ENCODE peak calls at places on chromosomes 6 and 20, in eight cellular contexts. S is prostate gland, Z is left ventricle myocardium inferior, P is GM23338, E is transverse colon, D is brain microvascular endothelial cell, T is stomach, B is AG04450. V is an unnamed sample.

GRCh38 chr6:129598244-129599187 is 111.5 kb downstream of the ARHGAP18 start:
- DNase-seq in S (peak), Z (no peak), P (peak), E (no peak), D (peak), T (no peak), B (peak), V (no peak)

GRCh38 chr6:104281370-104281769 is 578.3 kb downstream of the HACE1 start:
- DNase-seq in S (no peak), Z (no peak), P (peak), E (no peak), D (no peak), T (no peak), B (no peak), V (no peak)

GRCh38 chr6:35011096-35012041 is 122.3 kb downstream of the ANKS1A start:
- DNase-seq in S (no peak), Z (no peak), P (no peak), E (no peak), D (peak), T (no peak), B (no peak), V (no peak)

GRCh38 chr20:33789109-33789857 is 21.9 kb upstream of the CHMP4B start:
- DNase-seq in S (peak), Z (no peak), P (no peak), E (peak), D (peak), T (peak), B (peak), V (no peak)

GRCh38 chr6:168048724-168049025 is 30.3 kb downstream of the FRMD1 start:
- DNase-seq in S (no peak), Z (no peak), P (no peak), E (no peak), D (no peak), T (no peak), B (no peak), V (no peak)

GRCh38 chr6:113595921-113596376 is 261.2 kb upstream of the MARCKS start:
- DNase-seq in S (peak), Z (no peak), P (no peak), E (no peak), D (no peak), T (no peak), B (no peak), V (no peak)

GRCh38 chr20:11754451-11754850 is 163.2 kb upstream of the BTBD3 start:
- DNase-seq in S (no peak), Z (no peak), P (peak), E (no peak), D (no peak), T (no peak), B (no peak), V (no peak)

GRCh38 chr20:2314759-2315439 is 19.1 kb downstream of the TGM3 start:
- DNase-seq in S (no peak), Z (peak), P (no peak), E (no peak), D (no peak), T (no peak), B (no peak), V (no peak)

GRCh38 chr6:32415521-32416019 is 8.6 kb upstream of the BTNL2 start:
- DNase-seq in S (peak), Z (peak), P (peak), E (peak), D (peak), T (peak), B (peak), V (peak)

GRCh38 chr6:151916680-151917164 is 109.2 kb downstream of the ESR1 start:
- DNase-seq in S (no peak), Z (no peak), P (no peak), E (no peak), D (peak), T (no peak), B (no peak), V (no peak)

GRCh38 chr20:33816191-33816590 is 5.0 kb downstream of the CHMP4B start:
- DNase-seq in S (no peak), Z (no peak), P (no peak), E (no peak), D (no peak), T (no peak), B (no peak), V (no peak)

GRCh38 chr6:148973809-148974208 is 227.0 kb downstream of the UST start:
- DNase-seq in S (no peak), Z (no peak), P (peak), E (no peak), D (peak), T (no peak), B (no peak), V (no peak)

GRCh38 chr20:43409041-43409913 is 48.4 kb upstream of the SRSF6 start:
- DNase-seq in S (no peak), Z (no peak), P (peak), E (no peak), D (peak), T (no peak), B (peak), V (no peak)

DNA sequence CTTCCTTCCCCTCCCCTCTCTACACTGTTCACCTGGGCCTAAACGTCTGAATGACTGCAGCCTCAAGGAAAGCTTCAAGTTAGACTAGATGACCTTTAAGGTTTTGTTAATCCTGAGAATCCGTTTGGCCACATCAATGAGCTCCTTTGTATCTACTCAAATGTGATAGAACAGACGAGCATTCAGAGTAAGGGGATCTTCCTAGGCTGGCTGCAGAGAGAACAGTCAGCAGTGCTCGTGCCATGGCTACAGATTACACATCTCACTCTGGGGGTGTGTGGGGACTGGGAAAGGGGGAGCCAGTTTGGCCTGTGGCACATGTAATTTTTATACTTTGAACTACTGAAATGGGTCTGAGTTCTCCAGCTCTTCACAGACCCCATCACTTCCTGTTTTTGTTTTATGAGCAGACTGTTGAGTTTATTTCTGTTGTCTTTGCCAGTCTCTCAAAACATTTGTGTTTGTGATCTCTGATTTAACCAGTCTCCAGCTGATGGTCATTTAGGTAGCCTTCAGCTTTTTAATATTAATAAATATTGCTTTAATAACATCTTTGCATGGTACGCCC is 50.9 kb downstream of the KCNS1 start:
- DNase-seq in S (no peak), Z (no peak), P (no peak), E (no peak), D (no peak), T (no peak), B (no peak), V (peak)
- H3K27ac ChIP-seq in S (no peak), Z (peak), P (no peak), E (no peak), D (no peak), T (no peak), B (no peak), V (peak)

DNA sequence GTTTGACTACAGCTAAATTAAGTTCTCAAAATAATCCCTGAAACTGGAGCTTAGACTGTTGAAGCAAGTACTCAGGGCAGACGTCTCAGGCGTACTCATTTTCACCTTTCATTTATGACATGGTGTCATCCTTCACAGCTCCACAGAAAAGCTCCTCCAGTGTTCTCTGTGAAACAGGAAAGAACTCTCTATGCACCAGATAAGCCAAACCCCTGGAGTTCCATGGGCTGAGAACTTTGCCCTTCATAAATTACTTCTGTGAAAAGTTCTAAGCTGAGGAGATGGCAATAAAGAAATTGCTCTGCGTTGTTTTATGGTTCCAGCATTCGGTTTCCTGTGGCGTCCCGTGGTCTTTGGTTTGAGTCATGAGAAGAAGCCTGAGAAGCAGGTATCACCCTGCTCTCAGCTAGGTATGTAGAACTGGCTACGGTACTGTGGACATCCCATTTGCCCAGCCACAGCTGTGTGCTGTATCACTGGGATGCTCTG is 20.2 kb upstream of the RREB1 start:
- DNase-seq in S (no peak), Z (no peak), P (no peak), E (peak), D (no peak), T (no peak), B (no peak), V (no peak)
- H3K27ac ChIP-seq in S (peak), Z (no peak), P (no peak), E (peak), D (no peak), T (peak), B (no peak), V (no peak)

DNA sequence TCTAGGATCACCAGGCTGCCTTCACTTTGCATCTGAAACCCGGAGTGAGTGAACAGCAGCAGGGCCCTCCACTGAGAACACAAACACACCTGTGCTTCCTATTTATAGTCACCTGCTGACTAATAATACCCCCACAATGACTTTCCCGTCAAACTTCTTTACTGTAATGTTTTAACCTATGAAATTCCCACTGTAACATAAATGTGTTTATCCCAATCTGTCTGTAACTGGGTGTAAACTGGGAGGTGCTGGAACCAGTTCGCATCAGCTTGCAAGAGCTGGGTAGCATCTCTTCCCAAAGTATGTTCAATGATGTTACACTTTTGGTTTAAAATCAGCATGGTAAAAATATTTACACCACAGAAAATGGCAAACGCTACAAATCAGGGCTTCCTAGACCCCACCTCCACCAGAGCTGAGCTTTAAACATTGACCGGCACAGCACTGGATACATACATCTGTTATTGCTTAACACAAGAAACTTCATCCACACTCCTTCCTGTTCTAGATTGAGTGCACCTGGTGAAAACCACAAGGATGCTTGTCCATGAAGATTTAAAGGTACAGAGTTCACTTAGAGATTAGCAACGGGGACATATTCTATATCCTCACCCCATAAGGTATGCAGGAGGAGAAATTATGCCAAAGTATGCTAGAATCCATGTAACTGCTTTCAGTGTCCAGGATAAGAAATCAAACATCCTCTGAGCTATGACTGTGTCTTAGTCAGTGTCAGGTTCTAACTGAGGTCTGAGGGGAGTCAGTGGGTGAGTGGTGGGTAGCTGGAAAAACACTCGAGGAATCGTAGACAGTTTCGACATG is 79.0 kb downstream of the ALDH8A1 start:
- DNase-seq in S (no peak), Z (no peak), P (no peak), E (peak), D (no peak), T (no peak), B (peak), V (no peak)
- H3K27ac ChIP-seq in S (no peak), Z (no peak), P (no peak), E (no peak), D (no peak), T (no peak), B (no peak), V (no peak)

GRCh38 chr20:20367681-20368413 is at the start of gene INSM1:
- DNase-seq in S (no peak), Z (no peak), P (peak), E (no peak), D (no peak), T (no peak), B (no peak), V (no peak)

GRCh38 chr20:20370087-20370575 is 2.2 kb downstream of the INSM1 start:
- DNase-seq in S (no peak), Z (no peak), P (peak), E (no peak), D (no peak), T (no peak), B (no peak), V (no peak)

GRCh38 chr20:20368414-20369352 is 779 bp downstream of the INSM1 start:
- DNase-seq in S (no peak), Z (no peak), P (peak), E (no peak), D (no peak), T (no peak), B (no peak), V (no peak)

GRCh38 chr20:20371133-20371532 is 3.2 kb downstream of the INSM1 start:
- DNase-seq in S (no peak), Z (no peak), P (peak), E (no peak), D (no peak), T (no peak), B (no peak), V (no peak)

DNA sequence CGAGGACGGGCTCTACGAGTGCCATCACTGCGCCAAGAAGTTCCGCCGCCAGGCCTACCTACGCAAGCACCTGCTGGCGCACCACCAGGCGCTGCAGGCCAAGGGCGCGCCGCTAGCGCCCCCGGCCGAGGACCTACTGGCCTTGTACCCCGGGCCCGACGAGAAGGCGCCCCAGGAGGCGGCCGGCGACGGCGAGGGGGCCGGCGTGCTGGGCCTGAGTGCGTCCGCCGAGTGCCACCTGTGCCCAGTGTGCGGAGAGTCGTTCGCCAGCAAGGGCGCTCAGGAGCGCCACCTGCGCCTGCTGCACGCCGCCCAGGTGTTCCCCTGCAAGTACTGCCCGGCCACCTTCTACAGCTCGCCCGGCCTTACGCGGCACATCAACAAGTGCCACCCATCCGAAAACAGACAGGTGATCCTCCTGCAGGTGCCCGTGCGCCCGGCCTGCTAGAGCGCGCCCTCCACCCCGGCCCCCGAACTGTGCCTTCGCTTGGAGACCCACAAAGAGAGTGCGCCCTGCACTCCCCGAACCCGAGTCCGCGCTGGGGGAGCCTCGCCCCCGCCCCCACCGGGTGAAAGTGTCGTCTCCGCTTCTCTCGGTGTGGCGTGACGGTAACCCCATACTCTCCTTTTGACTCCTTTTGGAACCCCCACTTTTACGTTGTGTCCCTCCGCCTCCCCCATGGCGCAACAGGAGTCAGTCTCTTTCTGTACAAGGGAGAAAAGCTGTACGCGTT is 1.6 kb downstream of the INSM1 start:
- DNase-seq in S (no peak), Z (no peak), P (peak), E (peak), D (no peak), T (peak), B (no peak), V (no peak)
- H3K27ac ChIP-seq in S (no peak), Z (no peak), P (no peak), E (no peak), D (no peak), T (no peak), B (no peak), V (no peak)

DNA sequence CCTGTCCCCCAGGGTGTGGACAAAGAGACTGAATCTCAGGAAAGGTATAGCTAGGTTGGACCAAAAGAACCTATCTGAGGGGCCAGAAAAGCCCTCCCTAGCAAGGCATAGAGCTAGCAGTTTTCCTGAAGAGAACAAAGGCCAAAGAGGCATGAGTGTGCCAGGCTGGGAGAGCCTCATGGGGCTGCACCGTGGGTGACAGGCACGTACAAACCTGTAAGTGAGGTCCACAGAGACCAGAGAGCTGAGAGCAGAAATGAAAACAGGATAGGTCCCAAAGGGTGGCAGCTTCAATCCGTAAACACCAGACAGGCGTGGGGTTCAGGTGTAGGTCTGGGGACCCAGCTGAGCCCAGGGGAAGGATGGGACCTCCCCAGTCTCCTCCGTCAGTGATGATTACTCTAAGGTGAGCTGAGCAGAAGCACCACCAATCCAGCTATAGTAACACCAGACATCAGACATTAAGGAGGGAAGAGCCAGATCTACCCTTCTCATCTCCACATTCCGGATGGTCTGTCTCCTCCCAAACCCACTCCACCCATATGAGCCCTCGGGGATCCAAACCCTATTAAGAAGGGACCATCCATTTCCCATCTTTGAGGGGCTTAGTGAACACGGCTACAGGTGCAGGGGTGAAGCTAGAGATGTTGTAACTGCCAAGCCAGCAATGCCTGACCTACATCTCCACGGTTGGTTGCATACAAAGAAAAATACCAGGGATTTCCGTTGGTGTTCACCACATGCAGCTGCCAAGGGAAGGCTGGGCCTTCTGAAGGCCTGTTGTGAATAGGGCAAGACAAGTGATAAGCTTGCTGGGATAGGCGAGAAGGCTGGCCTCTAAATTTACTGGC is 38.3 kb downstream of the BCL2L1 start:
- DNase-seq in S (no peak), Z (no peak), P (no peak), E (no peak), D (no peak), T (no peak), B (no peak), V (no peak)
- H3K27ac ChIP-seq in S (peak), Z (peak), P (peak), E (no peak), D (no peak), T (peak), B (no peak), V (peak)